ENCODE peak calls at places on chromosomes 3 and 15, in seven cellular contexts. One of them, this sample, is unnamed.

GRCh38 chr3:172811099-172811498 is 60.6 kb downstream of the ECT2 start:
- DNase-seq in mesendoderm: no peak
- DNase-seq in H1: no peak
- DNase-seq in IMR-90: no peak
- DNase-seq in neuronal stem cell: no peak
- DNase-seq in H9: no peak
- DNase-seq in mesenchymal stem cell: no peak
- DNase-seq in this sample: no peak

GRCh38 chr3:175940881-175941280 is 1081.7 kb downstream of the NAALADL2 start:
- DNase-seq in H1: peak
- DNase-seq in mesenchymal stem cell: no peak
- DNase-seq in mesendoderm: peak
- DNase-seq in neuronal stem cell: no peak
- DNase-seq in H9: peak
- DNase-seq in IMR-90: no peak
- DNase-seq in this sample: peak

GRCh38 chr3:43389388-43390254 is 103.3 kb downstream of the SNRK start:
- DNase-seq in H1: no peak
- DNase-seq in mesendoderm: no peak
- DNase-seq in neuronal stem cell: no peak
- DNase-seq in IMR-90: peak
- DNase-seq in H9: no peak
- DNase-seq in mesenchymal stem cell: peak
- DNase-seq in this sample: no peak

GRCh38 chr15:67543348-67543718 is 830 bp downstream of the MAP2K5 start:
- DNase-seq in neuronal stem cell: no peak
- DNase-seq in mesenchymal stem cell: peak
- DNase-seq in H9: no peak
- DNase-seq in mesendoderm: no peak
- DNase-seq in IMR-90: peak
- DNase-seq in H1: no peak
- DNase-seq in this sample: no peak

GRCh38 chr15:77771616-77772015 is 138.9 kb upstream of the LINGO1 start:
- DNase-seq in H1: no peak
- DNase-seq in mesenchymal stem cell: no peak
- DNase-seq in IMR-90: no peak
- DNase-seq in neuronal stem cell: no peak
- DNase-seq in mesendoderm: no peak
- DNase-seq in H9: no peak
- DNase-seq in this sample: no peak

GRCh38 chr15:100781061-100781960 is 98.3 kb upstream of the ALDH1A3 start:
- DNase-seq in IMR-90: no peak
- DNase-seq in neuronal stem cell: no peak
- DNase-seq in mesendoderm: no peak
- DNase-seq in mesenchymal stem cell: no peak
- DNase-seq in H9: no peak
- DNase-seq in H1: peak
- DNase-seq in this sample: no peak

GRCh38 chr3:160860346-160860745 is 104.3 kb downstream of the PPM1L start:
- DNase-seq in H1: no peak
- DNase-seq in IMR-90: no peak
- DNase-seq in mesenchymal stem cell: no peak
- DNase-seq in mesendoderm: no peak
- DNase-seq in neuronal stem cell: no peak
- DNase-seq in H9: no peak
- DNase-seq in this sample: no peak

GRCh38 chr3:150790621-150791020 is 27.7 kb upstream of the SIAH2 start:
- DNase-seq in IMR-90: no peak
- DNase-seq in H1: no peak
- DNase-seq in neuronal stem cell: no peak
- DNase-seq in mesendoderm: no peak
- DNase-seq in mesenchymal stem cell: peak
- DNase-seq in H9: no peak
- DNase-seq in this sample: peak

GRCh38 chr3:100231668-100232067 is 29.1 kb upstream of the TBC1D23 start:
- DNase-seq in IMR-90: peak
- DNase-seq in H1: no peak
- DNase-seq in neuronal stem cell: no peak
- DNase-seq in mesenchymal stem cell: no peak
- DNase-seq in H9: no peak
- DNase-seq in mesendoderm: no peak
- DNase-seq in this sample: no peak

GRCh38 chr3:123447749-123448502 is 964 bp downstream of the ADCY5 start:
- DNase-seq in neuronal stem cell: peak
- DNase-seq in IMR-90: no peak
- DNase-seq in H1: peak
- DNase-seq in mesenchymal stem cell: no peak
- DNase-seq in H9: peak
- DNase-seq in mesendoderm: peak
- DNase-seq in this sample: peak

GRCh38 chr3:177714945-177715344 is 517.7 kb upstream of the TBL1XR1 start:
- DNase-seq in mesendoderm: no peak
- DNase-seq in neuronal stem cell: no peak
- DNase-seq in mesenchymal stem cell: no peak
- DNase-seq in H9: no peak
- DNase-seq in IMR-90: no peak
- DNase-seq in H1: no peak
- DNase-seq in this sample: no peak

GRCh38 chr3:164406281-164406680 is 672.0 kb downstream of the SI start:
- DNase-seq in H9: no peak
- DNase-seq in neuronal stem cell: no peak
- DNase-seq in H1: no peak
- DNase-seq in mesendoderm: no peak
- DNase-seq in mesenchymal stem cell: no peak
- DNase-seq in IMR-90: no peak
- DNase-seq in this sample: no peak

GRCh38 chr3:18189651-18190050 is 235.5 kb downstream of the SATB1 start:
- DNase-seq in mesendoderm: no peak
- DNase-seq in H1: no peak
- DNase-seq in IMR-90: peak
- DNase-seq in mesenchymal stem cell: no peak
- DNase-seq in neuronal stem cell: no peak
- DNase-seq in H9: no peak
- DNase-seq in this sample: no peak

GRCh38 chr3:11757441-11757875 is 89.2 kb downstream of the TAMM41 start:
- DNase-seq in H9: no peak
- DNase-seq in IMR-90: peak
- DNase-seq in mesenchymal stem cell: peak
- DNase-seq in neuronal stem cell: no peak
- DNase-seq in H1: no peak
- DNase-seq in mesendoderm: no peak
- DNase-seq in this sample: peak

GRCh38 chr15:39447431-39447830 is 133.4 kb upstream of the THBS1 start:
- DNase-seq in IMR-90: no peak
- DNase-seq in mesenchymal stem cell: no peak
- DNase-seq in mesendoderm: peak
- DNase-seq in neuronal stem cell: no peak
- DNase-seq in H9: no peak
- DNase-seq in H1: no peak
- DNase-seq in this sample: no peak

GRCh38 chr15:43287254-43287653 is 20.5 kb upstream of the TGM5 start:
- DNase-seq in IMR-90: no peak
- DNase-seq in H9: no peak
- DNase-seq in neuronal stem cell: no peak
- DNase-seq in mesendoderm: no peak
- DNase-seq in mesenchymal stem cell: no peak
- DNase-seq in H1: no peak
- DNase-seq in this sample: no peak

GRCh38 chr15:42800731-42801474 is 64.0 kb upstream of the CDAN1 start:
- DNase-seq in H9: peak
- DNase-seq in IMR-90: no peak
- DNase-seq in neuronal stem cell: no peak
- DNase-seq in H1: peak
- DNase-seq in mesendoderm: peak
- DNase-seq in mesenchymal stem cell: no peak
- DNase-seq in this sample: no peak

GRCh38 chr3:182135056-182135455 is 423.3 kb downstream of the SOX2 start:
- DNase-seq in neuronal stem cell: no peak
- DNase-seq in H1: no peak
- DNase-seq in IMR-90: no peak
- DNase-seq in mesendoderm: no peak
- DNase-seq in H9: no peak
- DNase-seq in mesenchymal stem cell: no peak
- DNase-seq in this sample: no peak

GRCh38 chr15:89167267-89168176 is 53.9 kb downstream of the RLBP1 start:
- DNase-seq in mesendoderm: peak
- DNase-seq in H1: no peak
- DNase-seq in H9: no peak
- DNase-seq in neuronal stem cell: no peak
- DNase-seq in mesenchymal stem cell: peak
- DNase-seq in IMR-90: peak
- DNase-seq in this sample: peak

GRCh38 chr15:35717721-35718120 is 171.8 kb upstream of the DPH6 start:
- DNase-seq in IMR-90: no peak
- DNase-seq in neuronal stem cell: no peak
- DNase-seq in H9: no peak
- DNase-seq in mesendoderm: peak
- DNase-seq in H1: no peak
- DNase-seq in mesenchymal stem cell: no peak
- DNase-seq in this sample: no peak

DNA sequence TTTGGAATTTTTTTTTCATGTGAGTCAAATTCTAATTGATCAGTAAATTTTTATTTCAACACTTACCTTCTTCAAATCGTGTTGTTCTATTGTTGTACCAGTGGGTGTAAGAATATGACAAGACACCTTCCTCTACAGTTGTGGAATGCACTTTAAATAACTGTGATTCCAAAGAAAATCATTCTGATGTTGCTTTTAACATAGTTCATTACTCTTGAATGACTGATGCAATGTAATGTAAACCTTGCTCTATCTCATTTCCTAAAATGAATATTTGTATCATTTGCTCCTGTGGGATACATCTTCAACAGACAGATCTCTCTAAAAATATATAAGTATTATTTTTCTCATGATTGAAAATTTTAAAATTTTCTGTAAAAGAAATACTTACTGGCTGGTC is 313.4 kb downstream of the RBMS3 start:
- DNase-seq in IMR-90: peak
- DNase-seq in mesenchymal stem cell: no peak
- DNase-seq in mesendoderm: no peak
- DNase-seq in H1: no peak
- DNase-seq in H9: no peak
- DNase-seq in neuronal stem cell: no peak
- DNase-seq in this sample: peak
- H3K18ac ChIP-seq in IMR-90: no peak
- H3K18ac ChIP-seq in mesenchymal stem cell: no peak
- H3K18ac ChIP-seq in mesendoderm: no peak
- H3K18ac ChIP-seq in H1: no peak
- H3K18ac ChIP-seq in H9: no peak
- H3K18ac ChIP-seq in neuronal stem cell: no peak
- H3K18ac ChIP-seq in this sample: no peak

GRCh38 chr3:110955301-110955880 is 116.2 kb upstream of the NECTIN3 start:
- DNase-seq in IMR-90: peak
- DNase-seq in H9: no peak
- DNase-seq in mesenchymal stem cell: peak
- DNase-seq in neuronal stem cell: no peak
- DNase-seq in mesendoderm: no peak
- DNase-seq in H1: no peak
- DNase-seq in this sample: no peak
- H2BK120ac ChIP-seq in IMR-90: peak
- H2BK120ac ChIP-seq in H9: no peak
- H2BK120ac ChIP-seq in mesenchymal stem cell: no peak
- H2BK120ac ChIP-seq in neuronal stem cell: no peak
- H2BK120ac ChIP-seq in mesendoderm: no peak
- H2BK120ac ChIP-seq in H1: no peak
- H2BK120ac ChIP-seq in this sample: no peak

DNA sequence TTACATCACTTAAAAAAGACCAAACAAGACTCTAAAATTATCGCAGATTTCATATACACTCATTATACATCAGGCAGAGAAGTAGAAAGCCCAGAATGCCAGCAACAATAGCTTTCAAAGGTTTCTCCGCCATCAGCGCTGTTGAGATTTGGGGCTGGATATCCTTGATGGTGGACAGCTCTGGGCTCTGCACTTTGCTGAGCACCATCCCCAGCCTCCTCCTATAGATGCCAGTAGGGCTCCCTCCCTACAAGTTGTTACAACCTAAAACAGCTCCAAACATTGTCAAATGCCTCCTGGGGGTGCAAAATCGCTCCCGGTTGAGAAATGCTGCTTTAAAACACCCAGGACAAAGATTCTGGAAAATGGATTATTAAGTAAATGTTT is 73.5 kb downstream of the ATP10A start:
- DNase-seq in H1: no peak
- DNase-seq in mesenchymal stem cell: no peak
- DNase-seq in IMR-90: no peak
- DNase-seq in mesendoderm: no peak
- DNase-seq in H9: no peak
- DNase-seq in neuronal stem cell: no peak
- DNase-seq in this sample: no peak
- H3K18ac ChIP-seq in H1: no peak
- H3K18ac ChIP-seq in mesenchymal stem cell: no peak
- H3K18ac ChIP-seq in IMR-90: no peak
- H3K18ac ChIP-seq in mesendoderm: no peak
- H3K18ac ChIP-seq in H9: no peak
- H3K18ac ChIP-seq in neuronal stem cell: no peak
- H3K18ac ChIP-seq in this sample: no peak

GRCh38 chr3:88283242-88283592 is 133.5 kb downstream of the C3orf38 start:
- DNase-seq in H1: no peak
- DNase-seq in mesenchymal stem cell: no peak
- DNase-seq in IMR-90: no peak
- DNase-seq in mesendoderm: no peak
- DNase-seq in H9: no peak
- DNase-seq in neuronal stem cell: no peak
- DNase-seq in this sample: peak
- H2BK120ac ChIP-seq in H1: no peak
- H2BK120ac ChIP-seq in mesenchymal stem cell: no peak
- H2BK120ac ChIP-seq in IMR-90: no peak
- H2BK120ac ChIP-seq in mesendoderm: no peak
- H2BK120ac ChIP-seq in H9: no peak
- H2BK120ac ChIP-seq in neuronal stem cell: no peak
- H2BK120ac ChIP-seq in this sample: no peak

GRCh38 chr15:40483919-40484318 is 13.1 kb downstream of the CHST14 start:
- DNase-seq in mesendoderm: no peak
- DNase-seq in H9: no peak
- DNase-seq in H1: no peak
- DNase-seq in mesenchymal stem cell: no peak
- DNase-seq in IMR-90: no peak
- DNase-seq in neuronal stem cell: no peak
- DNase-seq in this sample: no peak
- H3K18ac ChIP-seq in mesendoderm: no peak
- H3K18ac ChIP-seq in H9: no peak
- H3K18ac ChIP-seq in H1: no peak
- H3K18ac ChIP-seq in mesenchymal stem cell: no peak
- H3K18ac ChIP-seq in IMR-90: no peak
- H3K18ac ChIP-seq in neuronal stem cell: no peak
- H3K18ac ChIP-seq in this sample: no peak

This sample was measured in trophoblast cell.